ENCODE peak calls at places on chromosomes 4 and X, in eight cellular contexts. One of them, this sample, is unnamed.

GRCh38 chrX:8027876-8028275 is 100.7 kb upstream of the PNPLA4 start:
- DNase-seq in NCI-H226: no peak
- DNase-seq in GM23248: no peak
- DNase-seq in RPMI7951: no peak
- DNase-seq in dermis microvascular lymphatic vessel endothelial cell: no peak
- DNase-seq in iPS DF 19.7: no peak
- DNase-seq in fibroblast of pulmonary artery: no peak
- DNase-seq in HCEC 1CT: no peak
- DNase-seq in this sample: no peak

GRCh38 chr4:81207793-81208192 is 7.2 kb downstream of the PRKG2 start:
- DNase-seq in dermis microvascular lymphatic vessel endothelial cell: no peak
- DNase-seq in iPS DF 19.7: no peak
- DNase-seq in RPMI7951: no peak
- DNase-seq in GM23248: peak
- DNase-seq in HCEC 1CT: peak
- DNase-seq in fibroblast of pulmonary artery: peak
- DNase-seq in NCI-H226: peak
- DNase-seq in this sample: no peak

GRCh38 chr4:149605601-149606378 is 209.9 kb downstream of the IQCM start:
- DNase-seq in iPS DF 19.7: peak
- DNase-seq in dermis microvascular lymphatic vessel endothelial cell: no peak
- DNase-seq in fibroblast of pulmonary artery: peak
- DNase-seq in RPMI7951: no peak
- DNase-seq in NCI-H226: peak
- DNase-seq in GM23248: peak
- DNase-seq in HCEC 1CT: peak
- DNase-seq in this sample: no peak

GRCh38 chr4:141041021-141041476 is 92.2 kb downstream of the RNF150 start:
- DNase-seq in GM23248: peak
- DNase-seq in RPMI7951: no peak
- DNase-seq in NCI-H226: peak
- DNase-seq in HCEC 1CT: no peak
- DNase-seq in fibroblast of pulmonary artery: no peak
- DNase-seq in iPS DF 19.7: no peak
- DNase-seq in dermis microvascular lymphatic vessel endothelial cell: no peak
- DNase-seq in this sample: no peak

GRCh38 chr4:136680271-136680670 is 852.0 kb downstream of the PCDH18 start:
- DNase-seq in NCI-H226: no peak
- DNase-seq in dermis microvascular lymphatic vessel endothelial cell: no peak
- DNase-seq in GM23248: no peak
- DNase-seq in HCEC 1CT: no peak
- DNase-seq in iPS DF 19.7: no peak
- DNase-seq in fibroblast of pulmonary artery: peak
- DNase-seq in RPMI7951: peak
- DNase-seq in this sample: no peak

GRCh38 chr4:16079046-16079445 is 4.8 kb downstream of the PROM1 start:
- DNase-seq in RPMI7951: no peak
- DNase-seq in dermis microvascular lymphatic vessel endothelial cell: no peak
- DNase-seq in GM23248: no peak
- DNase-seq in NCI-H226: no peak
- DNase-seq in HCEC 1CT: no peak
- DNase-seq in fibroblast of pulmonary artery: peak
- DNase-seq in iPS DF 19.7: no peak
- DNase-seq in this sample: no peak

GRCh38 chrX:71543316-71543715 is 10.4 kb downstream of the OGT start:
- DNase-seq in HCEC 1CT: peak
- DNase-seq in fibroblast of pulmonary artery: peak
- DNase-seq in iPS DF 19.7: no peak
- DNase-seq in NCI-H226: peak
- DNase-seq in RPMI7951: peak
- DNase-seq in dermis microvascular lymphatic vessel endothelial cell: peak
- DNase-seq in GM23248: peak
- DNase-seq in this sample: peak

GRCh38 chr4:128355301-128355700 is 67.7 kb upstream of the PGRMC2 start:
- DNase-seq in RPMI7951: peak
- DNase-seq in HCEC 1CT: no peak
- DNase-seq in GM23248: peak
- DNase-seq in dermis microvascular lymphatic vessel endothelial cell: no peak
- DNase-seq in iPS DF 19.7: no peak
- DNase-seq in fibroblast of pulmonary artery: no peak
- DNase-seq in NCI-H226: peak
- DNase-seq in this sample: peak

GRCh38 chr4:3721627-3722026 is 44.6 kb upstream of the ADRA2C start:
- DNase-seq in GM23248: no peak
- DNase-seq in dermis microvascular lymphatic vessel endothelial cell: no peak
- DNase-seq in fibroblast of pulmonary artery: no peak
- DNase-seq in HCEC 1CT: no peak
- DNase-seq in NCI-H226: no peak
- DNase-seq in iPS DF 19.7: no peak
- DNase-seq in RPMI7951: no peak
- DNase-seq in this sample: no peak

GRCh38 chr4:22932326-22932725 is 239.6 kb downstream of the GBA3 start:
- DNase-seq in GM23248: no peak
- DNase-seq in RPMI7951: no peak
- DNase-seq in dermis microvascular lymphatic vessel endothelial cell: no peak
- DNase-seq in iPS DF 19.7: no peak
- DNase-seq in HCEC 1CT: no peak
- DNase-seq in NCI-H226: no peak
- DNase-seq in fibroblast of pulmonary artery: no peak
- DNase-seq in this sample: no peak

GRCh38 chrX:124393238-124393637 is 46.9 kb downstream of the SH2D1A start:
- DNase-seq in NCI-H226: no peak
- DNase-seq in fibroblast of pulmonary artery: no peak
- DNase-seq in RPMI7951: no peak
- DNase-seq in dermis microvascular lymphatic vessel endothelial cell: no peak
- DNase-seq in HCEC 1CT: no peak
- DNase-seq in iPS DF 19.7: no peak
- DNase-seq in GM23248: no peak
- DNase-seq in this sample: no peak

GRCh38 chr4:72971572-72971971 is 97.9 kb downstream of the COX18 start:
- DNase-seq in RPMI7951: peak
- DNase-seq in NCI-H226: peak
- DNase-seq in GM23248: peak
- DNase-seq in HCEC 1CT: peak
- DNase-seq in fibroblast of pulmonary artery: peak
- DNase-seq in dermis microvascular lymphatic vessel endothelial cell: peak
- DNase-seq in iPS DF 19.7: no peak
- DNase-seq in this sample: peak

This sample was measured in endothelial cell of umbilical vein.